ENCODE peak calls at places on chromosome 5, in five cellular contexts. J, A, V, X and Z are unnamed samples.

GRCh38 chr5:178392998-178393397 is 160.4 kb upstream of the PHYKPL start:
- DNase-seq in V (no peak), J (no peak), A (no peak), X (no peak), Z (no peak)

GRCh38 chr5:33840927-33841547 is 50.8 kb downstream of the ADAMTS12 start:
- DNase-seq in V (no peak), A (no peak), J (no peak), X (no peak), Z (no peak)

GRCh38 chr5:52794519-52794918 is 6.8 kb downstream of the ITGA1 start:
- DNase-seq in A (no peak), J (no peak), V (no peak), X (no peak), Z (no peak)

GRCh38 chr5:100306000-100306399 is 229.2 kb upstream of the FAM174A start:
- DNase-seq in V (no peak), X (no peak), A (no peak), J (no peak), Z (no peak)

GRCh38 chr5:95102080-95102479 is 182.8 kb downstream of the MCTP1 start:
- DNase-seq in A (no peak), X (no peak), V (no peak), J (no peak), Z (no peak)

GRCh38 chr5:56499877-56500276 is 266.7 kb upstream of the ANKRD55 start:
- DNase-seq in X (no peak), A (no peak), V (no peak), J (no peak), Z (no peak)

GRCh38 chr5:154850255-154851062 is at the start of gene FAXDC2:
- DNase-seq in A (peak), J (peak), X (peak), V (peak), Z (peak)

GRCh38 chr5:78985407-78986223 is 505 bp upstream of the ARSB start:
- DNase-seq in J (no peak), A (no peak), X (peak), V (no peak), Z (no peak)

GRCh38 chr5:169226904-169227303 is 74.0 kb downstream of the SLIT3 start:
- DNase-seq in V (no peak), J (no peak), A (no peak), X (no peak), Z (no peak)

GRCh38 chr5:101948615-101949014 is 347.5 kb downstream of the SLCO4C1 start:
- DNase-seq in V (no peak), X (no peak), J (no peak), A (no peak), Z (no peak)

GRCh38 chr5:45109062-45109461 is 300.3 kb downstream of the MRPS30 start:
- DNase-seq in A (no peak), J (no peak), V (no peak), X (no peak), Z (no peak)

GRCh38 chr5:158522761-158523160 is 577.0 kb downstream of the EBF1 start:
- DNase-seq in J (peak), X (no peak), A (no peak), V (no peak), Z (no peak)

GRCh38 chr5:128782446-128782845 is 182.8 kb upstream of the SLC27A6 start:
- DNase-seq in A (peak), V (peak), X (peak), J (peak), Z (no peak)

GRCh38 chr5:124651663-124652513 is 94.6 kb downstream of the ZNF608 start:
- DNase-seq in X (peak), J (peak), A (no peak), V (peak), Z (peak)

GRCh38 chr5:67301285-67301904 is 104.8 kb upstream of the CD180 start:
- DNase-seq in J (peak), V (peak), X (peak), A (peak), Z (no peak)

GRCh38 chr5:168818586-168818985 is 239.4 kb upstream of the PANK3 start:
- DNase-seq in J (no peak), X (no peak), V (no peak), A (no peak), Z (no peak)

GRCh38 chr5:94928891-94929290 is 310.4 kb downstream of the SLF1 start:
- DNase-seq in A (no peak), X (no peak), J (no peak), V (no peak), Z (no peak)

GRCh38 chr5:5981562-5981961 is 396.8 kb downstream of the MED10 start:
- DNase-seq in X (no peak), A (no peak), J (no peak), V (no peak), Z (no peak)

GRCh38 chr5:29897916-29898315 is 1295.6 kb upstream of the CDH6 start:
- DNase-seq in A (no peak), X (no peak), V (no peak), J (no peak), Z (no peak)

GRCh38 chr5:141094481-141095262 is at the start of gene PCDHB2:
- DNase-seq in X (no peak), V (no peak), A (no peak), J (no peak), Z (peak)
- TF ChIP-seq CTCF in X (no peak), V (no peak), A (peak), J (no peak), Z (peak)

DNA sequence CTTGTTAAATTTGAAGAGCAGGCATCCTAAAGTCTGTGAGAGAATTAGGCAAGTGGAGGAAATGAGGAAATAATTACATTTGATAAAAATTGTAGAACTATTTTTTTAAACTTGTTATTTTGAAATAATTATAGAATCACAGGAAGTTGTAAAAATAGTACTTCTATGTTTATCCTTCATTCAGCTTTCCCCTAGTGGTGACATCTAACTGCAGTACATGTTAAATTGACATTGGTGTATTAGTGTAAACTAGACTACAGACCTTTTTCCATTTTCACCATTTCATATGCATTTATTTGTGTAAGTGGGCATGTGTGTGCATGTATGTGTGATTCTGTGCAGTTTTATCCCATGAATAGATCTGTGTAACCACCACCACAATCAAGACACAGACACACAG is 51.6 kb downstream of the F2RL2 start:
- DNase-seq in X (no peak), A (no peak), V (no peak), J (no peak), Z (no peak)
- TF ChIP-seq CTCF in X (no peak), A (no peak), V (no peak), J (no peak), Z (no peak)

GRCh38 chr5:37836173-37837100 is 3.4 kb downstream of the GDNF start:
- DNase-seq in V (no peak), X (no peak), J (no peak), A (no peak), Z (no peak)

GRCh38 chr5:37838933-37839341 is 904 bp downstream of the GDNF start:
- DNase-seq in X (no peak), J (no peak), V (no peak), A (no peak), Z (no peak)

GRCh38 chr5:37839441-37840035 is 303 bp downstream of the GDNF start:
- DNase-seq in J (peak), A (no peak), V (no peak), X (peak), Z (peak)

GRCh38 chr5:37837101-37838032 is 2.5 kb downstream of the GDNF start:
- DNase-seq in J (peak), V (peak), A (peak), X (peak), Z (peak)

GRCh38 chr5:37838152-37838932 is 1.5 kb downstream of the GDNF start:
- DNase-seq in V (no peak), J (no peak), A (no peak), X (peak), Z (no peak)
- TF ChIP-seq CTCF in V (no peak), J (no peak), A (peak), X (no peak), Z (no peak)

GRCh38 chr5:42513246-42513645 is 90.0 kb downstream of the GHR start:
- DNase-seq in J (no peak), X (no peak), A (no peak), V (no peak), Z (no peak)
- TF ChIP-seq CTCF in J (no peak), X (no peak), A (no peak), V (no peak), Z (no peak)

DNA sequence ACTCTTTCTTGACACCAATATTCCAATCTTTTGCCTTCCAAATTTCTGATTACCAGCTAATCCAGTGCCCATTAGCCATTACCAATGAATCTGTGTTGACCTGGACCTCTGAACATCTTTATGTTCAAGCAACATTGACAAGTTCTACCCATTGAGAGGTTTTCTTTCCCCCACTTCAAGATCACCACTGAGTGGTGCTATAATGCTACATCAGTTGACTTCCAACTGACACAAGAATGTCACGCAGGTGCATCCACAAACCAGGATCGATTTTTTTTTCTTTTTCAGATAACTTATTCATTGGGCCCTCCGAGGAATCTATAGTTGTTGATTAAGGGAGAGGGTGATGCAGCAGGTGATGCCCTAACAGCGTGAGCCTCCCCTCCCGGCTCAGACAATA is 102.6 kb downstream of the SLC1A3 start:
- DNase-seq in A (no peak), J (no peak), X (no peak), V (no peak), Z (no peak)
- TF ChIP-seq CTCF in A (no peak), J (no peak), X (no peak), V (no peak), Z (no peak)